ENCODE peak calls at places on chromosomes 12 and 14, in ten cellular contexts. F is breast epithelium; R is left ventricle myocardium inferior; A is transverse colon; P is H9; Q is heart right ventricle; Z is tibial artery; N is K562; G is CD8-positive, alpha-beta T cell; L is lung. Y is an unnamed sample. For H3K4me1, the result is how much of the 10 kb centered on the place peaks cover.

GRCh38 chr12:6915023-6915788 is 826 bp downstream of the ENO2 start:
- DNase-seq in F (no peak), A (no peak), Q (no peak), R (peak), P (peak), G (no peak), Z (peak), N (peak), L (no peak), Y (no peak)

GRCh38 chr14:101109981-101110728 is 206.6 kb upstream of the RTL1 start:
- DNase-seq in R (no peak), P (no peak), N (no peak), L (peak), F (no peak), Z (no peak), A (no peak), Q (no peak), G (no peak), Y (peak)

GRCh38 chr14:75811136-75811839 is 150.2 kb downstream of the TTLL5 start:
- DNase-seq in N (peak), R (no peak), P (no peak), Q (no peak), Z (no peak), A (no peak), G (no peak), F (no peak), L (no peak), Y (no peak)

GRCh38 chr12:91331371-91331770 is 148.8 kb upstream of the DCN start:
- DNase-seq in A (no peak), L (no peak), P (no peak), Z (no peak), G (no peak), F (no peak), N (no peak), R (no peak), Q (no peak), Y (no peak)

GRCh38 chr12:90974286-90974685 is 19.3 kb upstream of the CCER1 start:
- DNase-seq in Z (no peak), L (no peak), N (no peak), F (no peak), Q (no peak), G (no peak), P (no peak), R (no peak), A (no peak), Y (no peak)

GRCh38 chr12:21773263-21773741 is 1.2 kb downstream of the KCNJ8 start:
- DNase-seq in G (no peak), Z (peak), N (peak), R (peak), Q (peak), P (peak), A (peak), F (no peak), L (peak), Y (peak)

GRCh38 chr14:70188608-70189540 is at the start of gene SLC8A3:
- DNase-seq in L (no peak), Q (no peak), Z (no peak), A (no peak), P (peak), F (no peak), G (no peak), R (no peak), N (no peak), Y (no peak)

GRCh38 chr12:84661732-84662326 is 250.8 kb downstream of the SLC6A15 start:
- DNase-seq in G (no peak), F (no peak), A (no peak), L (no peak), R (no peak), Q (no peak), Z (no peak), N (no peak), P (no peak), Y (no peak)

GRCh38 chr14:50527970-50528369 is 4.4 kb downstream of the MAP4K5 start:
- DNase-seq in F (no peak), L (no peak), P (no peak), Z (no peak), R (no peak), A (no peak), Q (no peak), G (no peak), N (no peak), Y (no peak)

GRCh38 chr14:50025776-50026175 is 90.6 kb downstream of the VCPKMT start:
- DNase-seq in R (no peak), P (no peak), A (no peak), Q (no peak), Z (no peak), N (peak), F (no peak), G (no peak), L (no peak), Y (no peak)

GRCh38 chr14:26841920-26842741 is 244.3 kb upstream of the NOVA1 start:
- DNase-seq in Q (no peak), R (no peak), A (peak), L (peak), G (no peak), N (peak), F (no peak), P (no peak), Z (peak), Y (peak)

GRCh38 chr12:25107920-25108319 is 87.0 kb downstream of the DNAI7 start:
- DNase-seq in F (no peak), A (no peak), P (no peak), N (no peak), R (no peak), Q (no peak), L (no peak), G (no peak), Z (no peak), Y (no peak)

GRCh38 chr14:68548194-68549056 is 244.4 kb downstream of the ZFP36L1 start:
- DNase-seq in A (peak), N (no peak), F (peak), R (peak), Z (peak), L (peak), Q (peak), G (no peak), P (no peak), Y (peak)

GRCh38 chr14:101634453-101635237 is 73.3 kb downstream of the DIO3 start:
- DNase-seq in Q (no peak), G (no peak), A (no peak), L (no peak), R (no peak), N (no peak), P (peak), F (no peak), Z (no peak), Y (no peak)

GRCh38 chr12:120225852-120226640 is 25.1 kb upstream of the RPLP0 start:
- DNase-seq in R (peak), A (peak), L (peak), P (no peak), N (peak), F (no peak), Q (no peak), Z (no peak), G (no peak), Y (no peak)

GRCh38 chr12:45183263-45183662 is 32.6 kb upstream of the ANO6 start:
- DNase-seq in Z (no peak), G (no peak), Q (no peak), R (no peak), L (no peak), F (no peak), N (no peak), P (no peak), A (no peak), Y (no peak)

GRCh38 chr12:116166306-116166705 is 111.2 kb downstream of the MED13L start:
- DNase-seq in N (no peak), F (no peak), G (no peak), Q (no peak), R (no peak), A (no peak), L (no peak), P (no peak), Z (no peak), Y (no peak)

GRCh38 chr14:37585971-37586759 is 8.9 kb downstream of the FOXA1 start:
- DNase-seq in G (no peak), F (no peak), Q (no peak), N (no peak), P (no peak), L (no peak), R (no peak), A (no peak), Z (no peak), Y (no peak)

GRCh38 chr12:26863515-26863914 is 30.5 kb upstream of the ITPR2 start:
- DNase-seq in P (no peak), G (no peak), F (no peak), N (no peak), A (no peak), L (no peak), Q (no peak), R (no peak), Z (no peak), Y (no peak)

GRCh38 chr14:68976160-68977067 is 2.7 kb downstream of the ACTN1 start:
- DNase-seq in G (no peak), R (peak), F (no peak), A (peak), P (no peak), Z (peak), L (no peak), Q (peak), N (no peak), Y (no peak)

GRCh38 chr14:47392351-47392750 is 283.1 kb downstream of the MDGA2 start:
- DNase-seq in N (no peak), P (no peak), L (no peak), Z (no peak), F (no peak), A (no peak), Q (no peak), R (no peak), G (no peak), Y (no peak)

GRCh38 chr14:104794641-104795467 is 694 bp downstream of the AKT1 start:
- DNase-seq in Q (no peak), G (no peak), N (peak), R (no peak), Z (no peak), L (no peak), A (peak), F (no peak), P (peak), Y (no peak)

GRCh38 chr12:22299294-22299912 is 35.1 kb downstream of the ST8SIA1 start:
- DNase-seq in L (no peak), N (no peak), P (no peak), F (no peak), Z (no peak), R (no peak), Q (no peak), A (no peak), G (no peak), Y (no peak)

GRCh38 chr12:22228022-22228875 is 106.3 kb downstream of the ST8SIA1 start:
- DNase-seq in R (no peak), N (no peak), L (no peak), Z (no peak), P (no peak), Q (no peak), A (no peak), G (no peak), F (no peak), Y (no peak)

GRCh38 chr14:44657153-44657552 is 150.1 kb upstream of the FSCB start:
- DNase-seq in G (no peak), A (no peak), N (no peak), L (no peak), Z (no peak), Q (no peak), F (no peak), R (no peak), P (no peak), Y (no peak)

GRCh38 chr12:62912644-62913043 is 22.3 kb downstream of the PPM1H start:
- DNase-seq in R (no peak), A (no peak), P (no peak), N (no peak), G (no peak), Z (no peak), F (no peak), L (no peak), Q (no peak), Y (no peak)

DNA sequence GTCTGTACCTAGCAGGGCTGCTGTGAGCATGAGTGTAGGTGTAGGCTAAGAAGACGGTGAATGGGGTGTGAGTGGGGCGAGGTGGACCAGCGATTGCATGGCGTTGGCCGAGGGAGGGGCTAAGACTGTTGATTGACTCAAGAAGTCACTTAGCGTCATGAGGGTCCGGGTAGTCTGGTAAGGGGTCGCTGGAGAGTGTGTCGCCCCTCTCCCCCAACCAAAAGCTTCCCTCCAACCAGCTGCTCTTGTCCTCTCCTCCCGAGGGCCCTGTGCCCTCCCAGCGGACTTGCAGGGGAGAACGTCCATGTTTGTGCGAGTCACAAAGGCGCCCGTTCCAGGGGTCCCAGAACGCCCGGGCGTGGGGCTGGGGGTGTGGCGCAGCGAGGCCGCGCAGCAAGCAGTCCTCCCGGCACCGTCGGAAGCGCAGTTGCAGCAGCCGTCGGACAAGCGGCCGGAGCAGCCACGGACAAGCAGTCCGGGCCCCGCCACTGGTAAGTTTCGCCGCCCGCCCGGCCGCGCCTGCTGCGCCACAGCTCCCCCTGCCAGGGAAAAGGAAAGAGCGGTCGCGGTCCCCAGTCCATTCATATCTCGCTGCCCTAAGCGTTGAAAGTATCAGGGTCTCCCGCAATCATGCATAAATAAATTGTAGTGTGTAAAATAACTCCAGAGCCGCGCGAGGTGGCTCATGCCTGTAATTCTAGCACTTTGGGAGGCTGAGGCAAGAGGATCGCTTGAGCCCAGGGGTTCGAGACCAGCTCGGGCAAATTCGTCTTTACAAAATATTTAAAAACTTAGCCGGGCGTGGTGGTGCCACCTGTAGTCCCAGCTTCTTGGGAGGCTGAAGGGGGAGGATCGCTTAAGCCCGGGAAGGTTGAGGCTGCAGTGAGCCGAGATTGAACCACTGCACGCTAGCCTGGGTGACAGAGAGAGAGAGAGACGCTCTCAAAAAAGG is at the start of gene CCDC63:
- DNase-seq in F (peak), Q (peak), L (peak), G (peak), R (peak), Z (peak), N (peak), P (peak), A (peak), Y (peak)
- TF ChIP-seq CTCF in F (no peak), Q (peak), L (peak), G (peak), R (peak), Z (peak), N (peak), P (peak), A (peak), Y (peak)

GRCh38 chr14:89617471-89618291 is 200.6 kb upstream of the FOXN3 start:
- DNase-seq in P (no peak), G (peak), Z (no peak), A (peak), R (no peak), Q (peak), N (no peak), F (no peak), L (no peak), Y (peak)

GRCh38 chr14:89616425-89617141 is 199.6 kb upstream of the FOXN3 start:
- DNase-seq in Z (no peak), R (no peak), N (no peak), A (no peak), P (no peak), Q (no peak), G (peak), F (no peak), L (no peak), Y (no peak)

GRCh38 chr14:89615421-89615820 is 198.4 kb upstream of the FOXN3 start:
- DNase-seq in R (no peak), N (no peak), P (no peak), Q (no peak), L (no peak), Z (no peak), A (no peak), G (no peak), F (no peak), Y (no peak)

GRCh38 chr14:89618309-89618708 is 201.3 kb upstream of the FOXN3 start:
- DNase-seq in N (no peak), G (no peak), R (no peak), A (peak), P (no peak), Z (no peak), Q (no peak), L (no peak), F (no peak), Y (no peak)

DNA sequence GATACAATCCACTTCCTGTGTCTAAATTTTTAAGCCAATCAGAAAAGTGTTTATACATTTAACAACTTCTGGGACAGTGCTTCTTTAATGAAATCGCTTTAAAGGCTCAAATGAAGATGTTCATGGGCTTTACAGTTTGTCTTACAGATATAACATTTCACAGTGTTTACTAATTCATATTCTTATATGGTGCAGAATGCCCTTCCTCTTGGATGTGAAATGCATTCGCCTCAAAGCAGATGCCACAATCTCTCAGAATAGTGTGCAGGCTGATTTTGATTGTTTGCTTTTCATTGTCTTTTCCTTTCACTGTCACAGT is 200.1 kb upstream of the FOXN3 start:
- DNase-seq in Z (no peak), Q (no peak), G (no peak), R (no peak), N (no peak), L (no peak), P (no peak), F (no peak), A (no peak), Y (no peak)
- H3K4me1 ChIP-seq in Z (under half), Q (under half), G (half or more), R (half or more), N (under half), L (under half), P (under half), F (under half), A (under half), Y (half or more)

GRCh38 chr12:75945581-75945980 is 86.0 kb downstream of the PHLDA1 start:
- DNase-seq in Q (no peak), L (no peak), G (no peak), A (no peak), N (no peak), P (no peak), F (no peak), Z (no peak), R (no peak), Y (no peak)
- H3K27ac ChIP-seq in Q (no peak), L (no peak), G (no peak), A (no peak), N (peak), P (peak), F (no peak), Z (no peak), R (no peak), Y (no peak)

GRCh38 chr14:88793259-88793625 is 489 bp upstream of the EML5 start:
- DNase-seq in F (no peak), G (no peak), P (no peak), Q (no peak), R (no peak), Z (no peak), A (no peak), L (no peak), N (no peak), Y (no peak)
- TF ChIP-seq CTCF in F (no peak), G (no peak), P (no peak), Q (no peak), R (no peak), Z (no peak), A (no peak), L (no peak), N (no peak), Y (no peak)